ENCODE peak calls at places on chromosomes 11 and 22, in four cellular contexts. Q, P, B and U are unnamed samples.

GRCh38 chr11:60872952-60873524 is 5.7 kb downstream of the ZP1 start:
- DNase-seq in P (no peak), B (no peak), Q (no peak), U (no peak)

GRCh38 chr11:17864478-17864941 is 129.9 kb downstream of the KCNC1 start:
- DNase-seq in P (no peak), B (no peak), Q (no peak), U (no peak)

GRCh38 chr11:108985611-108986279 is 320.9 kb downstream of the DDX10 start:
- DNase-seq in B (no peak), P (no peak), Q (no peak), U (no peak)

GRCh38 chr22:17380711-17381087 is 11.4 kb downstream of the CECR2 start:
- DNase-seq in P (no peak), Q (no peak), B (peak), U (no peak)

GRCh38 chr11:61116426-61117214 is 14.3 kb downstream of the CD5 start:
- DNase-seq in Q (no peak), B (no peak), P (no peak), U (no peak)

GRCh38 chr11:728901-729491 is 18.3 kb upstream of the TALDO1 start:
- DNase-seq in Q (no peak), B (no peak), P (no peak), U (peak)

GRCh38 chr11:120306519-120307242 is 18.4 kb upstream of the TLCD5 start:
- DNase-seq in B (no peak), Q (no peak), P (no peak), U (no peak)

GRCh38 chr11:129115652-129116585 is 76.2 kb downstream of the ARHGAP32 start:
- DNase-seq in B (no peak), Q (no peak), P (no peak), U (no peak)

GRCh38 chr22:44462246-44463015 is 35.6 kb downstream of the RTL6 start:
- DNase-seq in Q (no peak), P (peak), B (no peak), U (no peak)

GRCh38 chr11:10377182-10377581 is 72.3 kb downstream of the ADM start:
- DNase-seq in Q (no peak), P (no peak), B (no peak), U (no peak)

GRCh38 chr11:503179-503981 is 3.7 kb downstream of the RNH1 start:
- DNase-seq in Q (peak), P (no peak), B (no peak), U (peak)

GRCh38 chr11:93735627-93736026 is 5.7 kb downstream of the TAF1D start:
- DNase-seq in Q (no peak), B (no peak), P (no peak), U (no peak)

GRCh38 chr11:6526411-6527135 is 29.5 kb downstream of the DNHD1 start:
- DNase-seq in P (no peak), Q (no peak), B (no peak), U (no peak)

GRCh38 chr11:117424781-117425180 is 97.1 kb downstream of the CEP164 start:
- DNase-seq in B (no peak), Q (no peak), P (no peak), U (no peak)

GRCh38 chr11:92550871-92551270 is 326.3 kb downstream of the FAT3 start:
- DNase-seq in B (no peak), P (no peak), Q (no peak), U (no peak)

GRCh38 chr11:46906596-46906995 is 11.8 kb downstream of the LRP4 start:
- DNase-seq in B (no peak), P (no peak), Q (no peak), U (no peak)

GRCh38 chr22:36901411-36902142 is 11.9 kb upstream of the CSF2RB start:
- DNase-seq in Q (no peak), P (no peak), B (no peak), U (no peak)

GRCh38 chr11:104823638-104824037 is 74.6 kb downstream of the CASP12 start:
- DNase-seq in P (no peak), B (no peak), Q (no peak), U (no peak)

GRCh38 chr22:21916309-21916918 is 36.2 kb downstream of the PPM1F start:
- DNase-seq in B (no peak), P (no peak), Q (no peak), U (no peak)

GRCh38 chr22:17695986-17696385 is 57.4 kb downstream of the BCL2L13 start:
- DNase-seq in P (no peak), Q (no peak), B (no peak), U (no peak)

GRCh38 chr11:106697058-106697457 is 321.2 kb downstream of the GUCY1A2 start:
- DNase-seq in P (no peak), B (no peak), Q (no peak), U (no peak)

GRCh38 chr22:37559901-37560681 is at the start of gene CDC42EP1:
- DNase-seq in P (no peak), B (no peak), Q (no peak), U (no peak)

GRCh38 chr22:50210378-50211139 is 9.7 kb downstream of the SELENOO start:
- DNase-seq in P (no peak), B (no peak), Q (no peak), U (no peak)

GRCh38 chr22:44505796-44506354 is 7.8 kb upstream of the RTL6 start:
- DNase-seq in P (peak), Q (no peak), B (no peak), U (no peak)

GRCh38 chr11:65427691-65428577 is 5.3 kb downstream of the NEAT1 start:
- DNase-seq in B (no peak), Q (no peak), P (no peak), U (peak)

GRCh38 chr22:46845281-46846153 is 83.1 kb downstream of the TBC1D22A start:
- DNase-seq in B (no peak), Q (no peak), P (no peak), U (no peak)

GRCh38 chr11:104665631-104666030 is 232.6 kb downstream of the CASP12 start:
- DNase-seq in P (no peak), Q (no peak), B (no peak), U (no peak)

GRCh38 chr11:74905326-74905725 is 43.6 kb downstream of the XRRA1 start:
- DNase-seq in B (no peak), P (no peak), Q (no peak), U (no peak)

GRCh38 chr11:130208241-130209127 is 48.9 kb downstream of the ST14 start:
- DNase-seq in P (no peak), Q (no peak), B (no peak), U (no peak)

GRCh38 chr11:75781296-75781695 is 12.7 kb downstream of the DGAT2 start:
- DNase-seq in P (no peak), Q (no peak), B (no peak), U (no peak)

GRCh38 chr11:94746721-94747120 is 21.4 kb upstream of the AMOTL1 start:
- DNase-seq in Q (no peak), P (no peak), B (no peak), U (no peak)

GRCh38 chr22:20223421-20224245 is 44.5 kb downstream of the RTN4R start:
- DNase-seq in B (no peak), P (no peak), Q (no peak), U (no peak)
- H3K4me3 ChIP-seq in B (no peak), P (no peak), Q (no peak), U (no peak)

DNA sequence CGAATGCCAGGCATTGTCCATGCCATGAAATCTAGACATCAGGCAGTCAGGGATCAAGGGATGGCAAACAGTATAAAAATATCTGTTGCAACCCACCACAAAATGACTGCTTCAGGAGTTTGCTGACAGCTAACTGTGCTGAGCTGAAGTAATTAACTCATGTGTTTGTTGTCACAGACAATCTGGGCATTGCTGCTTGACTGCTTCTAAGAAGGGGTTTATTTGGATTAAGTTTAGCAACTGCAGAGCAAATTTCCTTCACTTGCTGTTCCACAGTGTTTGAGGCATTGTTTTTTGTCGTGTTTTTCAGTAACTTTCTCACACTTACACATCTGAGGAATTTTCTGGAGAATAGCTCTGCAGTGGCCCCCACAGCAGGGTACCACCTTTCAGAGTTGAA is 30.4 kb downstream of the BSX start:
- DNase-seq in B (no peak), Q (no peak), P (no peak), U (no peak)
- H3K4me3 ChIP-seq in B (no peak), Q (no peak), P (no peak), U (no peak)

DNA sequence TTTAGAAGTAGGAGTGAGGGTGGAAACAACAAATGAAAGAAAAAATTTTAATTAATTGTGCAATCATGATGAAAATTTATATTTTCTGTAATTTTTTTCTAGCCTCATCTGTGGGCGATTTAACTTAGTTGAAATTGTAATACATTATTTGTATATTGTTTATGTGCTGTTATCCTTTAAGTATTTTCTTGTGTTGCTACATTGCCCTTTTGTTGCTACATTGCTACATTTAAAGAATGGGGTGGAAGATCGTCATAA is 106.2 kb upstream of the OR4B1 start:
- DNase-seq in B (no peak), P (no peak), Q (no peak), U (no peak)
- H3K4me3 ChIP-seq in B (no peak), P (no peak), Q (no peak), U (no peak)

GRCh38 chr11:31958086-31958735 is 132.7 kb upstream of the RCN1 start:
- DNase-seq in P (no peak), Q (peak), B (peak), U (no peak)
- H3K4me3 ChIP-seq in P (no peak), Q (no peak), B (no peak), U (no peak)

GRCh38 chr22:28920757-28921584 is 37.6 kb downstream of the ZNRF3 start:
- DNase-seq in Q (no peak), P (no peak), B (no peak), U (no peak)

GRCh38 chr22:28925916-28926315 is 42.5 kb downstream of the ZNRF3 start:
- DNase-seq in Q (no peak), P (no peak), B (no peak), U (no peak)

GRCh38 chr22:28922540-28923244 is 39.3 kb downstream of the ZNRF3 start:
- DNase-seq in Q (no peak), P (no peak), B (no peak), U (no peak)

GRCh38 chr22:28921585-28921879 is 38.2 kb downstream of the ZNRF3 start:
- DNase-seq in P (no peak), Q (no peak), B (no peak), U (no peak)

DNA sequence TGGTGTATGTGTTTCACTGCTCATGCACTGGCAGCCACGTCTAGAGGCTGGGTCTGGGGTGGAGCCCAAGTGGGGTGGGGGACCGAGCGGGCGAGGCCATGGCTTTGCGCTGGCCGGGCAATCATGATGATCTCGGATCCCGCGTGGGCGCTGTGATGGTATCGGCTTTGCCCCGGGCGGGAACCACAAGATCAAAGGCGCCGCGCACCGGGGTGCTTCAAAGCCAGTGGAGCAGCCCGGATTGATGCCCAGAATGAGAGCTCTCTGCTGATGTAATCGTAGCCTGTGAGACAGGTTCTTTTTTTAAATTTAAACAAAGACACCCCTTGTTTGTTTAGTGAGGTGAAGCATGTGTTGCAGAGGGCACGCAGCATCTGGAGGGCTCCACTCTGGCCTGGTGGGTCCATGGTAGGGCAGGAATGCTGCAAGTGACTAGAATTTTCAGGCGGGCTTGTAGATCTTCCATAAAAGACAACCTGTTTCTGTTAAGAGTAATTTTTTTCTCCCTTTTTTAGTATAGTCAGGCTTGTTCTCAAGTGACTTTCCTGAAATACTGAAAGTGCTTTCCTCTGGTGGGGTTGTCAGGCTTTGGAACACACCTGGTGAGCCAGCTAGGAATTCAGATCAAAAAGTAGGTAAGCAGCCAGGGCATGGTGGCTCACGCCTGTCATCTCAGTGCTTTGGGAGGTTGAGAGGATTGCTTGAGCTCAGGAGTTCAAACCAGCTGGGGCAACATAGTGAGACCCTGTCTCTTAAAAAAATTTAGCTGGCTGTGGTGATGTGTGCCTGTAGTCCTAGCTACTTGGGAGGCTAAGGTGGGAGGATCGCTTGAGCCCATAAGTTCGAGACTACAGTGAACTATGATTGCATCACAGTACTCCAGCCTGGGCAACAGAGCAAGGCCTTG is 40.7 kb downstream of the ZNRF3 start:
- DNase-seq in B (no peak), Q (peak), P (no peak), U (no peak)
- H3K4me3 ChIP-seq in B (no peak), Q (no peak), P (no peak), U (no peak)

DNA sequence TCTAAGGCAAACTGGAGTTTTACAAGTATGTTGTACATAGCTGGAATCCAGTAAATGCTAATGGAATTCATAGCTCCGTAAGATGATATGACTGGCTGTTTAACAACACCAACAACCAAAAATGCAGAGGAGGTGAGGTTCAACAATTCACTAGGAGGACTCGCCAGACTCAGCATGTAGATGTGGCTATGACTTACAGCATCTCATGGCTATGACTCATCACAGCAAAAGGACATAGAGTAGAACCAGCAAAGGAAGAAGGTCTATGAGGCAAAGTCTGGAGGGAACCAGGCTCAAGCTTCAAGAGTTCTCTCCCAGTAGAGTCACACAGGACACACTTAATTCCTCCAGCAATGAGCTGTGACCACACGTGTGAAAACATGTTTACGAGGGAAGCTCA is 116.9 kb downstream of the LARGE1 start:
- DNase-seq in P (no peak), B (no peak), Q (peak), U (no peak)
- H3K4me3 ChIP-seq in P (no peak), B (no peak), Q (no peak), U (no peak)

GRCh38 chr11:64229090-64229958 is 1.0 kb upstream of the DNAJC4 start:
- DNase-seq in B (no peak), P (no peak), Q (no peak), U (no peak)
- H3K4me3 ChIP-seq in B (peak), P (peak), Q (no peak), U (peak)

GRCh38 chr11:72814139-72814830 is at the start of gene ATG16L2:
- DNase-seq in P (no peak), B (peak), Q (peak), U (peak)

GRCh38 chr11:72814831-72815618 is 814 bp downstream of the ATG16L2 start:
- DNase-seq in B (no peak), Q (no peak), P (no peak), U (peak)

GRCh38 chr11:72818971-72819370 is 4.8 kb downstream of the ATG16L2 start:
- DNase-seq in Q (no peak), B (no peak), P (no peak), U (no peak)

GRCh38 chr11:72817966-72818365 is 3.8 kb downstream of the ATG16L2 start:
- DNase-seq in P (no peak), Q (no peak), B (no peak), U (no peak)

DNA sequence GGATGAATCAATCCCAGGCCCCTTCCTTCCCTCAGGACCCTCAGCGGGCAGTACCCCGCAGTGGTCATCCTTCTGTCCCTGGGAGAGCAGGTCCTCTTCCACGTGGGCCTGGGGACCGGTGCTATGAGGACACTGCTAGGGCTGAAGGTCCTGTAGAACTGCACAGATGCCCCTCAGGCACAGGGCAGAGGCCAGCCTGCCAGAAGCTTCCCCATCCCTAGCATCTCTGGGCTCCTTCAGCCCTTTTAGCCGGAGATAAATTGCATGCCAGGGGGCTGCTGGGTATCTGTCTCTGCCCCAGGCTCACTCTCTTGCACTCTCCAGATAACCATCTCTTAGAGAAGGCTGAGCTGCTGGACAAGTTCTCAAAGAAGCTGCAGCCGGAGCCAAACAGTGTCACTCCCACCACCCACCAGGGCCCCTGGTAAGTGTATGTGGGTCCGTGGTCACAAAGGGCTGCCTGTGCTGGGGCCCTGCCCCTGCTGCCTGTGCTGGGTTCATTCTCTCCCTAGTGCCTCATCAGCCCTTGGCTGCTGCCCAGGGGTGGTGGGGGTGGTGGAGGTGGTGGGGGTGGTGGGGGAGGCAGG is 2.3 kb downstream of the ATG16L2 start:
- DNase-seq in P (no peak), B (no peak), Q (no peak), U (no peak)
- H3K4me3 ChIP-seq in P (no peak), B (no peak), Q (no peak), U (no peak)

GRCh38 chr11:35586216-35586615 is 32.0 kb upstream of the FJX1 start:
- DNase-seq in P (no peak), Q (no peak), B (no peak), U (no peak)
- H3K4me3 ChIP-seq in P (no peak), Q (no peak), B (no peak), U (no peak)